ENCODE peak calls at places on chromosome 9, in four cellular contexts. Y, L, I and K are unnamed samples.

GRCh38 chr9:111994831-111995458 is 98.3 kb downstream of the UGCG start:
- DNase-seq in Y (no peak), L (no peak), I (no peak), K (no peak)

GRCh38 chr9:99012957-99013512 is 69.3 kb downstream of the COL15A1 start:
- DNase-seq in Y (peak; percentile 30), L (no peak), I (no peak), K (no peak)

GRCh38 chr9:7081065-7081600 is 323.4 kb downstream of the KDM4C start:
- DNase-seq in Y (no peak), L (no peak), I (no peak), K (no peak)

GRCh38 chr9:92506184-92506857 is 24.0 kb upstream of the ASPN start:
- DNase-seq in Y (peak; percentile 42), L (peak; percentile 49), I (no peak), K (peak; percentile 49)

GRCh38 chr9:35681341-35682002 is 7.7 kb downstream of the CA9 start:
- DNase-seq in Y (no peak), L (no peak), I (no peak), K (no peak)

GRCh38 chr9:133237271-133237731 is 28.3 kb upstream of the OBP2B start:
- DNase-seq in Y (no peak), L (peak; percentile 53), I (peak; percentile 50), K (peak; percentile 44)

GRCh38 chr9:125696106-125696647 is 10.8 kb downstream of the MAPKAP1 start:
- DNase-seq in Y (no peak), L (no peak), I (no peak), K (no peak)

GRCh38 chr9:126638571-126639132 is 24.9 kb downstream of the LMX1B start:
- DNase-seq in Y (no peak), L (no peak), I (no peak), K (no peak)

GRCh38 chr9:21788752-21789151 is 13.7 kb upstream of the MTAP start:
- DNase-seq in Y (no peak), L (no peak), I (no peak), K (no peak)

GRCh38 chr9:116792271-116792670 is 105.2 kb downstream of the TRIM32 start:
- DNase-seq in Y (no peak), L (no peak), I (no peak), K (no peak)

GRCh38 chr9:136310273-136311030 is 6.6 kb upstream of the CCDC187 start:
- DNase-seq in Y (no peak), L (no peak), I (no peak), K (no peak)

GRCh38 chr9:98742325-98743280 is 33.9 kb upstream of the GABBR2 start:
- DNase-seq in Y (no peak), L (no peak), I (no peak), K (no peak)

GRCh38 chr9:83649080-83649479 is 26.1 kb downstream of the IDNK start:
- DNase-seq in Y (peak; percentile 73), L (peak; percentile 60), I (peak; percentile 60), K (peak; percentile 63)

GRCh38 chr9:123614503-123615258 is 258.7 kb downstream of the CRB2 start:
- DNase-seq in Y (no peak), L (no peak), I (no peak), K (no peak)

GRCh38 chr9:93549636-93550035 is 26.7 kb upstream of the PHF2 start:
- DNase-seq in Y (no peak), L (no peak), I (no peak), K (no peak)
- H3K9me3 ChIP-seq in Y (no peaks in the 10 kb centered on the region), L (no peaks in the 10 kb centered on the region), I (no peaks in the 10 kb centered on the region), K (no peaks in the 10 kb centered on the region)

GRCh38 chr9:127783111-127783621 is 2.7 kb upstream of the CDK9 start:
- DNase-seq in Y (peak; percentile 69), L (no peak), I (no peak), K (no peak)

GRCh38 chr9:127783644-127784043 is 2.2 kb upstream of the CDK9 start:
- DNase-seq in Y (no peak), L (no peak), I (no peak), K (no peak)

GRCh38 chr9:127785933-127786772 is at the start of gene CDK9:
- DNase-seq in Y (peak; percentile 92), L (peak; percentile 93), I (peak; percentile 88), K (peak; percentile 84)

GRCh38 chr9:127786773-127787123 is 914 bp downstream of the CDK9 start:
- DNase-seq in Y (no peak), L (no peak), I (no peak), K (no peak)

DNA sequence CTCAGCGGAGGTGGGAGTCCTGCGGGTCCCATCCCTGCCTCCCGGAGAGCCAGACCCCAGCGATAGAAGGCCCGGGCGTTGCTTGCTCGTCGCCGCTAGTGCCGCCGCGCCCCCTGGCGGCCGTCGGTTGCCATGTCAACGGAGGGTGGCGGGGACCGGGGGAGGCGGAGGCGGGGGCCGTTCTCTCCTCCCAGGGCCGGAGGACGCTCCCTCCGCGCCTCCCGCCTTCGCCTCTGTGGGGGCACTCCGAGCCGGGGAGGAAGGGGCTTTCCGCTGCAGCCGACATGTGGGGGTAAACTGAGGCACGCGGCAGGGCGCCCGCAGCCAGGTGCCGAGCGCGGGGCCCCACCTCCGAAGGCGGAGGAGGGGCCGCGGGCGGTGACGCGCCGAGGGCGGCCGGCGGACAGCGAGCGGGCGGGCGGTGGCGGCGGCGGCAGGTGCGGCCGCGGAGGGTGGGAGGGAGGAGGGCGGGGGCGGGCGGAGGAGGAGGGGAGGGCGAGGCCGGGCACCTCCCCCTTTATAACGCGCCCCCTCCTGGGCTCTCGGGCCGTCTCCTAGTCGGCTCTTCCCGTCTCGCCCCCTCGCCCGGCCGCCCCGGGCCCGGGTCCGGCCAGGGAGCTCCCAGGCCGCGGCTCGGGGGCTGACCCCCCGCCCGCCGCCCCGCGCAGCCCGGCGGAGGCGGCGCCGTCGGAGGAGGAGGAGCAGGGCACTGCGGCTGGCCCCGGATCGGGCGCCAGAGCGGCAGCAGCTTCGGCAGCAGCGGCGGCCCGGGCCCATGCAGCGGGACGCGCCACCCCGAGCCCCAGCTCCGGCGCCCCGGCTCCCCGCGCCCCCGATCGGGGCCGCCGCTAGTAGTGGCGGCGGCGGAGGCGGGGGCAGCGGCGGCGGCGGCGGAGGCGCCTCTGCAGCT is 556 bp upstream of the CDK9 start:
- DNase-seq in Y (peak; percentile 86), L (peak; percentile 89), I (peak; percentile 88), K (peak; percentile 77)
- TF ChIP-seq POLR2A in Y (no peak), L (no peak), I (no peak), K (no peak)

GRCh38 chr9:11431490-11431889 is 818.7 kb upstream of the PTPRD start:
- DNase-seq in Y (no peak), L (no peak), I (no peak), K (no peak)
- H3K9me3 ChIP-seq in Y (no peaks in the 10 kb centered on the region), L (no peaks in the 10 kb centered on the region), I (no peaks in the 10 kb centered on the region), K (no peaks in the 10 kb centered on the region)

GRCh38 chr9:37040508-37041127 is 6.5 kb upstream of the PAX5 start:
- DNase-seq in Y (no peak), L (no peak), I (no peak), K (no peak)
- TF ChIP-seq POLR2A in Y (no peak), L (no peak), I (no peak), K (no peak)

DNA sequence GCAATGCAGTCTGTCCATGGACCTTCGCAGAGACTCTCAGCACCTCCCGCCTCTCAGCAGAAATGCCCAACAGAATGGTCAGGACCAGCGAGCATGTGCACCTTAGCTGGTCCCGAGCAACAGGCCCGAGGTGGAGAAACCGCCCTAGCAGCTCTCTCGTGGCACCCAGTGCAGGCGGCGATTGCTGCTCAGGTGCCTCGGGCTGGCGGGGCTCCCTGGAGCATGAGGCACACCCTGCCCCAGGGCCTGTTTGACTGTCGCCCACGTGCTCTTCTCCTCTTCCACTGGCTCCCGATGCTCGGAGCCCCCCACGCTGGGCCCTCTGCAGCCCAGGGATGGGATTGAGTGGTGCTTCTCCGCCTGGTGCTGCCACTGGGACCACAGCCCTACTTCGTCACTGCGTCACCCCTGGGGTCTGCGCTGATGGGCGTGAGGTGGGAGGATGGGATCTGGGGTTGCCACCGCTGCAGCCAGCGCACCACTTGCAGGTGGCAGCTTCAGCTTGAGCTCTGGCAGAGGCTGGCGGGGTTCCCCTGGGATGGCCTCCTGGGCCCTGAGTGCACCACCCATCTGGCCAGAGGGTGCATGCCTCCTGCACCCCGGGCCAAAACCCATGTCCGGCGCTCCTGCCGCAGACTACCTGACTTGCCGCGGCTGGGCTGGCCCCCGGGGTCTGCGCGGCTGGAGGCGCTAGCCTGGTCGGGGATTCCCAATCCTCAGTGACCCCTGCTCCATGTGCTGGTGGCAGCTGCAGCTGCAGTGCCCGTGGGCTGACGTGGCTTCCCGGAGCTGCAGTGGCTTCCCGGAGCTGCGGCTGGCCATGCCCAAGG is 244.2 kb downstream of the FOXD4L6 start:
- DNase-seq in Y (no peak), L (no peak), I (no peak), K (no peak)
- H3K9me3 ChIP-seq in Y (no peaks in the 10 kb centered on the region), L (peaks cover 93% of the 10 kb centered on the region), I (peaks cover 100% of the 10 kb centered on the region), K (peaks cover 100% of the 10 kb centered on the region)

GRCh38 chr9:110142868-110143866 is 64.8 kb downstream of the C9orf152 start:
- DNase-seq in Y (no peak), L (no peak), I (no peak), K (no peak)
- TF ChIP-seq POLR2A in Y (no peak), L (no peak), I (no peak), K (no peak)

GRCh38 chr9:137947012-137947411 is 69.4 kb downstream of the CACNA1B start:
- DNase-seq in Y (no peak), L (no peak), I (no peak), K (no peak)
- H3K9me3 ChIP-seq in Y (no peaks in the 10 kb centered on the region), L (no peaks in the 10 kb centered on the region), I (peaks cover 4% of the 10 kb centered on the region), K (peaks cover 37% of the 10 kb centered on the region)